ENCODE peak calls at places on chromosomes 12 and 14, in eight cellular contexts. U is K562, E is GM12878, O is HCT116, R is A549, B is GM23338, Y is Panc1, T is HepG2. D is an unnamed sample.

GRCh38 chr14:105091335-105092123 is 26.3 kb upstream of the GPR132 start:
- DNase-seq in U (no peak), Y (no peak), B (no peak), R (peak), E (no peak), O (peak), T (peak), D (no peak)

GRCh38 chr12:117063162-117063911 is 35.9 kb downstream of the TESC start:
- DNase-seq in O (no peak), Y (no peak), B (peak), E (peak), U (no peak), R (no peak), T (no peak), D (peak)

GRCh38 chr12:6199531-6200265 is 502 bp upstream of the CD9 start:
- DNase-seq in O (no peak), Y (no peak), T (no peak), U (no peak), B (peak), E (no peak), R (no peak), D (no peak)

GRCh38 chr12:64796205-64796845 is 28.1 kb upstream of the TBC1D30 start:
- DNase-seq in R (peak), T (peak), U (peak), E (no peak), B (peak), Y (peak), O (peak), D (peak)

GRCh38 chr14:60506462-60506984 is 2.4 kb upstream of the SIX6 start:
- DNase-seq in B (peak), U (no peak), O (no peak), T (no peak), E (no peak), Y (no peak), R (no peak), D (no peak)

GRCh38 chr12:115012861-115013667 is 329.1 kb upstream of the TBX3 start:
- DNase-seq in O (no peak), T (no peak), B (no peak), U (no peak), R (no peak), E (no peak), Y (no peak), D (no peak)

GRCh38 chr12:89189448-89189847 is 162.9 kb downstream of the DUSP6 start:
- DNase-seq in Y (no peak), E (no peak), U (no peak), T (no peak), B (no peak), O (no peak), R (no peak), D (no peak)

GRCh38 chr12:121537814-121538698 is 42.8 kb downstream of the KDM2B start:
- DNase-seq in T (no peak), B (no peak), E (no peak), Y (no peak), U (no peak), R (no peak), O (no peak), D (no peak)

GRCh38 chr14:50677527-50678063 is 9.5 kb upstream of the SAV1 start:
- DNase-seq in R (no peak), O (peak), Y (no peak), E (peak), B (no peak), U (no peak), T (peak), D (peak)

GRCh38 chr14:50360851-50361250 is 35.8 kb downstream of the CDKL1 start:
- DNase-seq in E (no peak), Y (no peak), T (no peak), B (no peak), U (no peak), R (no peak), O (no peak), D (no peak)

GRCh38 chr12:104793280-104793679 is 164.8 kb downstream of the SLC41A2 start:
- DNase-seq in O (no peak), B (no peak), R (no peak), T (no peak), Y (no peak), E (no peak), U (no peak), D (no peak)

GRCh38 chr14:55556929-55557623 is 22.9 kb upstream of the KTN1 start:
- DNase-seq in U (no peak), E (no peak), R (no peak), T (peak), Y (no peak), O (peak), B (no peak), D (no peak)

GRCh38 chr12:103877934-103878510 is 37.0 kb upstream of the NT5DC3 start:
- DNase-seq in Y (no peak), B (peak), O (peak), T (peak), U (peak), R (peak), E (peak), D (peak)

GRCh38 chr14:105132921-105133320 is 35.7 kb downstream of the JAG2 start:
- DNase-seq in T (no peak), B (no peak), Y (no peak), O (no peak), R (no peak), E (no peak), U (no peak), D (no peak)

GRCh38 chr14:51439896-51440295 is 199.8 kb downstream of the TMX1 start:
- DNase-seq in R (no peak), E (no peak), B (peak), Y (no peak), U (no peak), T (no peak), O (no peak), D (no peak)

GRCh38 chr14:85319998-85320397 is 209.9 kb upstream of the FLRT2 start:
- DNase-seq in T (no peak), E (no peak), O (no peak), U (no peak), Y (no peak), B (no peak), R (no peak), D (no peak)

GRCh38 chr12:116910280-116910644 is 488 bp upstream of the FBXW8 start:
- DNase-seq in Y (no peak), B (no peak), O (no peak), T (no peak), U (no peak), R (no peak), E (no peak), D (no peak)

GRCh38 chr12:53963434-53964314 is 9.0 kb downstream of the HOXC12 start:
- DNase-seq in E (no peak), O (no peak), Y (no peak), T (no peak), U (peak), B (no peak), R (no peak), D (no peak)

GRCh38 chr12:131390408-131391100 is 320.3 kb upstream of the SFSWAP start:
- DNase-seq in R (peak), T (no peak), E (no peak), O (peak), B (peak), U (peak), Y (no peak), D (no peak)

GRCh38 chr14:65961004-65961403 is 525.2 kb upstream of the CCDC196 start:
- DNase-seq in E (no peak), Y (peak), T (no peak), B (peak), R (peak), O (peak), U (peak), D (no peak)

GRCh38 chr12:117261267-117261666 is 71.0 kb upstream of the FBXO21 start:
- DNase-seq in R (no peak), B (no peak), T (no peak), Y (peak), O (peak), E (no peak), U (no peak), D (no peak)

GRCh38 chr14:40271480-40271879 is 839.2 kb upstream of the FBXO33 start:
- DNase-seq in Y (no peak), E (no peak), T (no peak), O (no peak), R (no peak), U (no peak), B (no peak), D (no peak)

GRCh38 chr14:20440882-20441281 is 4.9 kb upstream of the KLHL33 start:
- DNase-seq in U (no peak), O (no peak), Y (no peak), E (no peak), R (no peak), T (no peak), B (no peak), D (peak)

GRCh38 chr12:23954332-23954731 is 4.9 kb upstream of the SOX5 start:
- DNase-seq in T (no peak), E (no peak), B (no peak), U (no peak), Y (no peak), R (no peak), O (no peak), D (no peak)

GRCh38 chr14:92040431-92041040 is 677 bp upstream of the TRIP11 start:
- DNase-seq in U (no peak), E (peak), B (peak), R (peak), Y (no peak), O (peak), T (peak), D (peak)

GRCh38 chr14:55141812-55142211 is 12.8 kb downstream of the LGALS3 start:
- DNase-seq in E (no peak), R (no peak), T (no peak), U (no peak), B (no peak), Y (no peak), O (no peak), D (no peak)

GRCh38 chr12:106223485-106224391 is 24.1 kb downstream of the CKAP4 start:
- DNase-seq in U (peak), O (peak), T (peak), R (peak), B (peak), E (no peak), Y (peak), D (peak)
- TF ChIP-seq REST in U (no peak), O (no peak), T (no peak), R (no peak), B (no peak), E (no peak), Y (no peak), D (no peak)

DNA sequence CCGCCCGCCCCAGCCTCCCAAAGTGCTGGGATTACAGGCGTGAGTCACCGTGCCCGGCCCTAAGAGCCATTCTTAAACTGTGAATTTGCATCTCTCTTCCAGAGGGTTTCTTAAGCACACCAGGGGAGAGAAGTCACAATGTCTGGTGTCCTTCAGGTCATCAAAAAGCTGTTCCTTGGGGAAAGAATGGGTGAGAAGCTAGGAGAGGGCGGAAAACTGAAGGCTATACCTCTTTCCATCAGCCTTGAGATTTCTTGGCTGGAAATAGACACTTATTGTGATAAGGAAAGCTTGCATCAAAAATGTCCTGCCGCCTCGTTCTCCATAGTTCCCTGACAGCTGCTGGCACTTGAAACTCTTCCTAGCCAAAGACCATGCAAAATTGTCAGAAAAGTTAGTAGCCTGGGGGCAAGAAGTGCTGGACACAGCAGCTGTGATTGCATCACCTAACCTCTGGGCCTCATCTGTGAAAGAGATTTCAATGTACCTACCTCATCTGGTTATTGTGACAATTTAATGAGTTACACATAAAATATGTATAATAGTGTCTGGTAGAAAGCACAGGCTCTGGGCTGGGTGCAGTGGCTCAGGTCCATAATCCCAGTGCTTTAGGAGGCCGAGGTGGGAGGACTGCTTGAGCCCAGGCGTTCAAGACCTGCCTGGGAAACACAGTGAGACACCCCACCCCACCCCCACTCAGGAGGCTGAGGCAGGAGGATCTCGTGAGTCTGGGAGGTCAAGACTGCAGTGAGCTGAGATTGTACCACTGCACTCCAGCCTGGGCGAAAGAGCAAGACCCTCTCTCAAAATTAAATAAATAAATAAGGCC is 9.7 kb upstream of the UBC start:
- DNase-seq in U (no peak), B (peak), Y (no peak), E (no peak), O (no peak), R (no peak), T (no peak), D (no peak)
- H3K27ac ChIP-seq in U (peak), B (peak), Y (peak), E (no peak), O (peak), R (peak), T (peak), D (no peak)

GRCh38 chr14:58769766-58770165 is 132.0 kb downstream of the DACT1 start:
- DNase-seq in U (no peak), T (no peak), R (no peak), Y (no peak), B (no peak), O (no peak), E (no peak), D (no peak)

GRCh38 chr14:58771016-58771415 is 133.3 kb downstream of the DACT1 start:
- DNase-seq in T (no peak), E (no peak), Y (no peak), B (no peak), U (no peak), O (no peak), R (no peak), D (no peak)

GRCh38 chr14:58770501-58770982 is 132.8 kb downstream of the DACT1 start:
- DNase-seq in T (no peak), E (no peak), U (no peak), O (no peak), R (no peak), Y (no peak), B (no peak), D (no peak)

GRCh38 chr14:58765843-58766242 is 128.1 kb downstream of the DACT1 start:
- DNase-seq in O (no peak), T (no peak), E (no peak), R (no peak), B (no peak), U (no peak), Y (no peak), D (no peak)

GRCh38 chr14:58768977-58769376 is 131.2 kb downstream of the DACT1 start:
- DNase-seq in B (peak), E (no peak), Y (no peak), T (no peak), R (no peak), U (no peak), O (no peak), D (no peak)
- TF ChIP-seq REST in B (no peak), E (no peak), Y (no peak), T (no peak), R (no peak), U (no peak), O (no peak), D (no peak)

DNA sequence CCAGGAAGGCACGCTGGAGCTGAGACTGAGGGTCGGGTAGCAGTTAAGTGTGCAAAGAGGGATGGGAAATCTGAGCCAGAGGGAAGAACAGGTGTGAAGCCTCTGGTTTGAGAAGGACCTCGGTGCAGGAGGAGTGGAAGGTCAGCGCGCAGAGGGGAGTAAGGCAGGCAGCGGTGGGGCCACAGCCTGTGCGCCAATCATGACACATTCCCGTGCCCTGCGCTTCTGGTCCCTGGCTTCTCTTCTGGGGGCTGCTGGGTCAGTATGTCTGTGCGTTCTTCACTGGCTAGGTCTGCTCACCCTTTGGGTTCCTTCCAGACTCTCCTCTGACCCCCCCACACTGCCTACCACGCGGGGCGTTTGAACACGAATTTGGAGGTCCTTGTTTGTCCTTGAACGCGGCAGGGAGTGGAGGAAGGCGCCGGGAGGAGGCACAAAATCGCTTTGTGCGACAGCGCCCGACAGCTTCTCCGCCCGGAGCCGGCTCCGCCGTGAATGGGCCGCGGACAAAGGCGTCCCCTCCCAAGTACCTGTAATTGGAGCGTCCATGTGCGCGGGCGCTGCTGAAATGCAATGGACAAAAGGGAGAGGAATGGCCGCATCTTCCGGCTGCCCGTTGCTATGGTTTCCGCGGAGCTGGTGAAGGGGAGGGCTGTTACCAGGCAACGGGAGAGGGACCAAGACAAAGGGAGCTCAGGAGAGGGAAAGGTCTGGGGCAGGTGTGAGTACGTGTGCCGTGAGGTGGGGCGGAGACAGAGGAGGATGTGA is 207.2 kb upstream of the SRRM4 start:
- DNase-seq in U (no peak), R (no peak), E (no peak), Y (no peak), O (no peak), B (peak), T (no peak), D (no peak)
- H3K27ac ChIP-seq in U (no peak), R (no peak), E (no peak), Y (no peak), O (no peak), B (peak), T (no peak), D (no peak)

DNA sequence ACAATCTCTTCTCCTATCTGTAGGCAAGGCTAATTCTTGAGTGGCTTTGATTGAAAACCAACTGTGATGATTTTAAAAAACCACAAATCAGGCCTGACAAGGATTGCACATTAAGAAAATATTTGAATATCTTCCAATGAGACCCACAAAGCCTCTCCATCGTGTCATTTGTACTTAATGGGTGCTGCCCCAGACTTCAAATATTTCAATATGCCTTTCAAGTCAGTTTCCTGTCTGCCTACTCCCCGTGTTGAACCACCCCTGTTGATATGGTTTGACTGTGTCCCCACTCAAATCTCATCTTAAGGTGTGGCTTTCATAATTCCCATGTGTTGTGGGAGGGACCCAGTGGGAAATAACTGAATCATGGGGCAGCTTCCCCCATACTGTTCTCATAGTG is 159.7 kb upstream of the EGLN3 start:
- DNase-seq in R (no peak), U (no peak), B (no peak), Y (no peak), T (no peak), O (no peak), E (no peak), D (no peak)
- TF ChIP-seq REST in R (no peak), U (no peak), B (no peak), Y (no peak), T (no peak), O (no peak), E (no peak), D (no peak)

GRCh38 chr14:25049127-25049558 is 804 bp downstream of the STXBP6 start:
- DNase-seq in Y (no peak), O (no peak), B (peak), R (no peak), E (no peak), T (no peak), U (no peak), D (no peak)
- H3K27ac ChIP-seq in Y (no peak), O (no peak), B (no peak), R (no peak), E (no peak), T (no peak), U (no peak), D (no peak)

GRCh38 chr14:100417466-100417865 is 94.3 kb downstream of the SLC25A47 start:
- DNase-seq in E (no peak), B (peak), O (peak), Y (peak), U (peak), T (peak), R (peak), D (no peak)
- TF ChIP-seq REST in E (no peak), B (no peak), O (no peak), Y (no peak), U (no peak), T (no peak), R (no peak), D (no peak)

GRCh38 chr12:27190761-27191160 is 53.3 kb upstream of the STK38L start:
- DNase-seq in B (no peak), R (no peak), Y (no peak), U (no peak), O (no peak), E (no peak), T (no peak), D (no peak)
- H3K27ac ChIP-seq in B (no peak), R (peak), Y (no peak), U (no peak), O (no peak), E (no peak), T (no peak), D (no peak)

GRCh38 chr12:79662046-79662811 is 28.5 kb downstream of the PAWR start:
- DNase-seq in U (no peak), T (peak), E (no peak), B (no peak), R (no peak), Y (no peak), O (no peak), D (no peak)
- TF ChIP-seq REST in U (no peak), T (no peak), E (no peak), B (no peak), R (no peak), Y (no peak), O (no peak), D (no peak)

DNA sequence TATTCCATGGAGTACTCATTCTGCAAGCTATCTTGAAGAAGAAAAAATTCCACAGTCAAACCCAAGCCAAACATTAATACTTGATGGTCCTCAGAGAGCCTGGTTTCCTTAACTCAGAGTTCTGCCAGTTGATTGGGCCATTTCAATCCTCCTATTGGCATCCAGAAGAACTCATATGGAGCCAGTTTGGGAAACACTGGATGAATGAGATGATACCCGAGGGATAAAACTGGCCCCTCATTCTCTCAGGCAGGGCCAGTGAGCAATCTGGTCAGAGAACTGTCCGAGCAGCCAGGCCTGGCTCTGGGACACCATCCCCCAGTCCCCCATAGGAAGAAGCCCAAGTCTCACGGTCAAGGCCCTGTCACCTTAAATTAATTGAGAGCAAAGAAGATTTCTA is 48.8 kb downstream of the NUAK1 start:
- DNase-seq in E (no peak), O (no peak), T (no peak), Y (no peak), B (no peak), R (no peak), U (no peak), D (no peak)
- H3K27ac ChIP-seq in E (no peak), O (no peak), T (no peak), Y (no peak), B (no peak), R (peak), U (no peak), D (no peak)